ENCODE peak calls at places on chromosome 21, in eight cellular contexts. O is hippocampal formation; T is upper lobe of right lung; N is A549; U is stimulated activated CD8-positive, alpha-beta memory T cell treated with anti-CD3 and anti-CD28 coated beads, Interleukin-4, amount 100 ng/mL, for 48 hours; A is neural progenitor cell; R is nucleus accumbens; H is stimulated activated naive CD4-positive, alpha-beta T cell. K is an unnamed sample.

GRCh38 chr21:33230518-33231324 is 983 bp downstream of the IFNAR2 start:
- DNase-seq in N (peak; percentile 56), T (peak; percentile 76), H (peak; percentile 44), A (peak; percentile 77), U (peak; percentile 62), O (peak; percentile 8), R (no peak), K (peak; percentile 78)

GRCh38 chr21:41817228-41817627 is 50.4 kb upstream of the RIPK4 start:
- DNase-seq in A (peak; percentile 71), H (peak; percentile 10), U (peak; percentile 47), O (no peak), N (peak; percentile 67), T (peak; percentile 67), R (no peak), K (peak; percentile 70)

GRCh38 chr21:44331650-44332306 is 7.4 kb downstream of the CFAP410 start:
- DNase-seq in O (no peak), U (no peak), A (no peak), H (no peak), T (no peak), N (no peak), R (no peak), K (no peak)

GRCh38 chr21:35438643-35439404 is 389.7 kb upstream of the RUNX1 start:
- DNase-seq in A (no peak), R (no peak), T (no peak), N (no peak), O (no peak), U (no peak), H (no peak), K (no peak)

GRCh38 chr21:16085436-16085835 is 355.7 kb downstream of the USP25 start:
- DNase-seq in A (no peak), T (no peak), H (no peak), R (no peak), O (no peak), U (no peak), N (no peak), K (no peak)

GRCh38 chr21:41141031-41141457 is 26.9 kb upstream of the BACE2 start:
- DNase-seq in R (no peak), A (no peak), U (no peak), N (no peak), H (no peak), O (no peak), T (no peak), K (no peak)

GRCh38 chr21:42321231-42321630 is 6.0 kb upstream of the TFF3 start:
- DNase-seq in H (no peak), N (no peak), R (no peak), O (no peak), A (no peak), U (no peak), T (no peak), K (no peak)

GRCh38 chr21:16304700-16305099 is 574.9 kb downstream of the USP25 start:
- DNase-seq in A (no peak), O (no peak), H (no peak), R (no peak), U (no peak), N (no peak), T (no peak), K (no peak)

GRCh38 chr21:31273278-31273677 is 70.8 kb downstream of the TIAM1 start:
- DNase-seq in N (no peak), U (peak; percentile 50), R (no peak), A (no peak), H (no peak), O (no peak), T (no peak), K (no peak)

GRCh38 chr21:34613679-34614442 is 1.1 kb downstream of the RCAN1 start:
- DNase-seq in A (peak; percentile 35), N (no peak), U (no peak), R (no peak), O (no peak), T (no peak), H (no peak), K (no peak)

GRCh38 chr21:45542242-45542666 is at the start of gene SLC19A1:
- DNase-seq in R (no peak), H (peak; percentile 64), N (peak; percentile 48), U (peak; percentile 79), T (peak; percentile 88), O (peak; percentile 28), A (peak; percentile 82), K (peak; percentile 45)

GRCh38 chr21:32140212-32141008 is 138.4 kb downstream of the MIS18A start:
- DNase-seq in T (no peak), A (no peak), R (no peak), N (no peak), H (no peak), O (no peak), U (no peak), K (no peak)

GRCh38 chr21:29091032-29091431 is 17.6 kb upstream of the CCT8 start:
- DNase-seq in U (no peak), O (no peak), H (no peak), N (no peak), R (no peak), T (no peak), A (no peak), K (no peak)

GRCh38 chr21:31158789-31159581 is 120.7 kb upstream of the KRTAP19-8 start:
- DNase-seq in N (no peak), O (no peak), T (no peak), R (no peak), U (no peak), A (no peak), H (no peak), K (no peak)

GRCh38 chr21:38646213-38646837 is 148.0 kb upstream of the ERG start:
- DNase-seq in T (no peak), O (no peak), A (no peak), N (no peak), U (peak; percentile 53), H (no peak), R (no peak), K (no peak)

GRCh38 chr21:33127154-33127893 is 57.4 kb downstream of the OLIG1 start:
- DNase-seq in H (peak; percentile 43), R (peak; percentile 41), A (peak; percentile 91), U (peak; percentile 84), T (peak; percentile 77), O (peak; percentile 87), N (peak; percentile 59), K (peak; percentile 82)

GRCh38 chr21:15495965-15496364 is 233.8 kb upstream of the USP25 start:
- DNase-seq in H (no peak), O (no peak), U (no peak), N (no peak), R (no peak), T (no peak), A (no peak), K (no peak)

GRCh38 chr21:40165212-40165611 is 298.0 kb downstream of the PCP4 start:
- DNase-seq in N (no peak), U (no peak), H (no peak), R (no peak), O (no peak), T (no peak), A (peak; percentile 61), K (no peak)

GRCh38 chr21:27761623-27762022 is 794.7 kb upstream of the ADAMTS5 start:
- DNase-seq in O (no peak), T (no peak), H (no peak), A (no peak), U (no peak), N (no peak), R (no peak), K (no peak)

GRCh38 chr21:45386728-45387371 is 18.1 kb upstream of the COL18A1 start:
- DNase-seq in T (peak; percentile 59), R (no peak), A (no peak), H (no peak), U (no peak), O (no peak), N (peak; percentile 45), K (no peak)

GRCh38 chr21:28337319-28337718 is 655.4 kb downstream of the LTN1 start:
- DNase-seq in H (no peak), A (peak; percentile 12), R (no peak), T (no peak), O (no peak), U (no peak), N (peak; percentile 11), K (no peak)

GRCh38 chr21:35041122-35041521 is 8.0 kb downstream of the RUNX1 start:
- DNase-seq in N (no peak), A (no peak), T (no peak), O (no peak), R (no peak), U (no peak), H (no peak), K (no peak)

GRCh38 chr21:25338415-25338814 is 268.9 kb downstream of the MRPL39 start:
- DNase-seq in N (no peak), R (no peak), T (no peak), U (no peak), H (no peak), A (no peak), O (no peak), K (no peak)

GRCh38 chr21:45747802-45748445 is 104.4 kb downstream of the PCBP3 start:
- DNase-seq in R (no peak), O (no peak), H (no peak), U (no peak), T (no peak), N (peak; percentile 23), A (no peak), K (no peak)

GRCh38 chr21:45482899-45483821 is 59.1 kb downstream of the SLC19A1 start:
- DNase-seq in R (no peak), H (peak; percentile 32), N (no peak), A (no peak), U (peak; percentile 66), T (no peak), O (peak; percentile 34), K (no peak)

GRCh38 chr21:24716306-24716918 is 890.9 kb downstream of the MRPL39 start:
- DNase-seq in A (no peak), H (no peak), T (no peak), O (no peak), N (no peak), U (no peak), R (no peak), K (no peak)

GRCh38 chr21:26583737-26584136 is 10.7 kb upstream of the CYYR1 start:
- DNase-seq in A (no peak), T (no peak), U (no peak), H (no peak), R (no peak), O (no peak), N (no peak), K (no peak)

GRCh38 chr21:39984613-39985012 is 117.4 kb downstream of the PCP4 start:
- DNase-seq in R (no peak), U (no peak), H (no peak), O (no peak), T (no peak), N (no peak), A (no peak), K (no peak)

GRCh38 chr21:37800496-37801061 is 115.7 kb downstream of the KCNJ6 start:
- DNase-seq in R (no peak), A (no peak), O (no peak), T (no peak), H (no peak), N (no peak), U (no peak), K (no peak)

GRCh38 chr21:37793660-37794059 is 122.6 kb downstream of the KCNJ6 start:
- DNase-seq in H (no peak), O (no peak), R (no peak), A (no peak), T (no peak), N (no peak), U (no peak), K (no peak)

GRCh38 chr21:43817157-43818086 is 28.0 kb downstream of the RRP1 start:
- DNase-seq in U (no peak), A (no peak), N (no peak), R (no peak), T (no peak), H (no peak), O (no peak), K (no peak)

K was measured in WTC11.